ENCODE peak calls at places on chromosome 5, in seven cellular contexts. One of them, this sample, is unnamed.

GRCh38 chr5:133203317-133204305 is 151.8 kb downstream of the HSPA4 start:
- DNase-seq in HCT116: no peak
- DNase-seq in neural progenitor cell: no peak
- DNase-seq in GM23248: no peak
- DNase-seq in MM.1S: no peak
- DNase-seq in hepatocyte: no peak
- DNase-seq in PC-3: no peak
- DNase-seq in this sample: no peak

GRCh38 chr5:146877783-146878470 is 630 bp downstream of the PPP2R2B start:
- DNase-seq in PC-3: no peak
- DNase-seq in MM.1S: peak; percentile 56
- DNase-seq in hepatocyte: peak; percentile 33
- DNase-seq in GM23248: peak; percentile 43
- DNase-seq in neural progenitor cell: peak; percentile 76
- DNase-seq in HCT116: no peak
- DNase-seq in this sample: no peak

GRCh38 chr5:100901851-100902341 is 1.2 kb downstream of the ST8SIA4 start:
- DNase-seq in hepatocyte: peak; percentile 12
- DNase-seq in PC-3: peak; percentile 46
- DNase-seq in MM.1S: peak; percentile 83
- DNase-seq in GM23248: peak; percentile 3
- DNase-seq in HCT116: no peak
- DNase-seq in neural progenitor cell: peak; percentile 8
- DNase-seq in this sample: peak; percentile 88

GRCh38 chr5:68046445-68046844 is 169.1 kb upstream of the PIK3R1 start:
- DNase-seq in MM.1S: no peak
- DNase-seq in hepatocyte: peak; percentile 68
- DNase-seq in HCT116: peak; percentile 24
- DNase-seq in neural progenitor cell: no peak
- DNase-seq in GM23248: peak; percentile 99
- DNase-seq in PC-3: peak; percentile 58
- DNase-seq in this sample: no peak

GRCh38 chr5:110323357-110323756 is 403.1 kb downstream of the TMEM232 start:
- DNase-seq in hepatocyte: no peak
- DNase-seq in neural progenitor cell: no peak
- DNase-seq in HCT116: no peak
- DNase-seq in MM.1S: no peak
- DNase-seq in GM23248: no peak
- DNase-seq in PC-3: peak; percentile 16
- DNase-seq in this sample: no peak

GRCh38 chr5:65141487-65141886 is 340.2 kb downstream of the ADAMTS6 start:
- DNase-seq in neural progenitor cell: no peak
- DNase-seq in hepatocyte: no peak
- DNase-seq in MM.1S: no peak
- DNase-seq in GM23248: no peak
- DNase-seq in PC-3: no peak
- DNase-seq in HCT116: no peak
- DNase-seq in this sample: no peak

GRCh38 chr5:133129192-133129748 is 77.5 kb downstream of the HSPA4 start:
- DNase-seq in MM.1S: no peak
- DNase-seq in neural progenitor cell: no peak
- DNase-seq in hepatocyte: no peak
- DNase-seq in GM23248: no peak
- DNase-seq in PC-3: no peak
- DNase-seq in HCT116: no peak
- DNase-seq in this sample: no peak

GRCh38 chr5:54959673-54960418 is 25.5 kb downstream of the ESM1 start:
- DNase-seq in PC-3: peak; percentile 3
- DNase-seq in HCT116: peak; percentile 4
- DNase-seq in neural progenitor cell: peak; percentile 29
- DNase-seq in hepatocyte: no peak
- DNase-seq in GM23248: peak; percentile 22
- DNase-seq in MM.1S: no peak
- DNase-seq in this sample: peak; percentile 25

GRCh38 chr5:170386743-170387142 is 2.4 kb downstream of the KCNMB1 start:
- DNase-seq in hepatocyte: no peak
- DNase-seq in MM.1S: no peak
- DNase-seq in GM23248: no peak
- DNase-seq in neural progenitor cell: no peak
- DNase-seq in HCT116: no peak
- DNase-seq in PC-3: no peak
- DNase-seq in this sample: no peak

GRCh38 chr5:112491257-112491656 is 72.2 kb upstream of the EPB41L4A start:
- DNase-seq in PC-3: peak; percentile 35
- DNase-seq in MM.1S: no peak
- DNase-seq in GM23248: peak; percentile 8
- DNase-seq in hepatocyte: no peak
- DNase-seq in HCT116: peak; percentile 29
- DNase-seq in neural progenitor cell: peak; percentile 7
- DNase-seq in this sample: peak; percentile 18

GRCh38 chr5:119356384-119357188 is 767 bp downstream of the TNFAIP8 start:
- DNase-seq in neural progenitor cell: no peak
- DNase-seq in GM23248: peak; percentile 58
- DNase-seq in PC-3: no peak
- DNase-seq in MM.1S: no peak
- DNase-seq in HCT116: no peak
- DNase-seq in hepatocyte: no peak
- DNase-seq in this sample: peak; percentile 69

GRCh38 chr5:13704401-13704800 is 240.1 kb downstream of the DNAH5 start:
- DNase-seq in MM.1S: no peak
- DNase-seq in hepatocyte: no peak
- DNase-seq in PC-3: no peak
- DNase-seq in GM23248: no peak
- DNase-seq in neural progenitor cell: no peak
- DNase-seq in HCT116: no peak
- DNase-seq in this sample: no peak

GRCh38 chr5:153365547-153365946 is 124.9 kb upstream of the GRIA1 start:
- DNase-seq in HCT116: no peak
- DNase-seq in MM.1S: no peak
- DNase-seq in hepatocyte: no peak
- DNase-seq in neural progenitor cell: no peak
- DNase-seq in PC-3: no peak
- DNase-seq in GM23248: no peak
- DNase-seq in this sample: no peak

GRCh38 chr5:67971223-67971830 is 244.2 kb upstream of the PIK3R1 start:
- DNase-seq in hepatocyte: peak; percentile 42
- DNase-seq in neural progenitor cell: no peak
- DNase-seq in GM23248: peak; percentile 79
- DNase-seq in MM.1S: no peak
- DNase-seq in HCT116: no peak
- DNase-seq in PC-3: no peak
- DNase-seq in this sample: no peak

GRCh38 chr5:135721548-135722090 is 112.8 kb upstream of the SLC25A48 start:
- DNase-seq in hepatocyte: no peak
- DNase-seq in GM23248: no peak
- DNase-seq in HCT116: no peak
- DNase-seq in MM.1S: no peak
- DNase-seq in PC-3: no peak
- DNase-seq in neural progenitor cell: no peak
- DNase-seq in this sample: no peak

GRCh38 chr5:494667-495255 is 29.5 kb downstream of the SLC9A3 start:
- DNase-seq in GM23248: no peak
- DNase-seq in neural progenitor cell: no peak
- DNase-seq in hepatocyte: no peak
- DNase-seq in HCT116: no peak
- DNase-seq in PC-3: no peak
- DNase-seq in MM.1S: no peak
- DNase-seq in this sample: no peak

GRCh38 chr5:65305913-65306312 is 175.8 kb downstream of the ADAMTS6 start:
- DNase-seq in hepatocyte: peak; percentile 43
- DNase-seq in HCT116: no peak
- DNase-seq in neural progenitor cell: no peak
- DNase-seq in GM23248: no peak
- DNase-seq in PC-3: peak; percentile 59
- DNase-seq in MM.1S: no peak
- DNase-seq in this sample: no peak

GRCh38 chr5:155342956-155343355 is 329.4 kb downstream of the KIF4B start:
- DNase-seq in HCT116: no peak
- DNase-seq in neural progenitor cell: no peak
- DNase-seq in PC-3: no peak
- DNase-seq in MM.1S: no peak
- DNase-seq in GM23248: no peak
- DNase-seq in hepatocyte: no peak
- DNase-seq in this sample: no peak

GRCh38 chr5:87302061-87302460 is 34.4 kb downstream of the RASA1 start:
- DNase-seq in hepatocyte: no peak
- DNase-seq in MM.1S: no peak
- DNase-seq in neural progenitor cell: no peak
- DNase-seq in HCT116: no peak
- DNase-seq in GM23248: peak; percentile 49
- DNase-seq in PC-3: peak; percentile 77
- DNase-seq in this sample: no peak

GRCh38 chr5:102858808-102859207 is 103.7 kb downstream of the PAM start:
- DNase-seq in hepatocyte: no peak
- DNase-seq in HCT116: no peak
- DNase-seq in GM23248: peak; percentile 87
- DNase-seq in MM.1S: no peak
- DNase-seq in neural progenitor cell: no peak
- DNase-seq in PC-3: peak; percentile 93
- DNase-seq in this sample: no peak

GRCh38 chr5:29548262-29548661 is 1645.2 kb upstream of the CDH6 start:
- DNase-seq in PC-3: no peak
- DNase-seq in hepatocyte: no peak
- DNase-seq in HCT116: no peak
- DNase-seq in MM.1S: no peak
- DNase-seq in neural progenitor cell: no peak
- DNase-seq in GM23248: no peak
- DNase-seq in this sample: no peak

GRCh38 chr5:22591461-22591860 is 261.7 kb downstream of the CDH12 start:
- DNase-seq in MM.1S: no peak
- DNase-seq in PC-3: no peak
- DNase-seq in neural progenitor cell: no peak
- DNase-seq in HCT116: no peak
- DNase-seq in hepatocyte: no peak
- DNase-seq in GM23248: no peak
- DNase-seq in this sample: no peak

GRCh38 chr5:37858250-37858649 is 18.4 kb upstream of the GDNF start:
- DNase-seq in HCT116: no peak
- DNase-seq in GM23248: no peak
- DNase-seq in PC-3: no peak
- DNase-seq in MM.1S: no peak
- DNase-seq in neural progenitor cell: no peak
- DNase-seq in hepatocyte: no peak
- DNase-seq in this sample: no peak

GRCh38 chr5:134267366-134268018 is 41.6 kb upstream of the PPP2CA start:
- DNase-seq in GM23248: peak; percentile 70
- DNase-seq in PC-3: peak; percentile 60
- DNase-seq in hepatocyte: no peak
- DNase-seq in HCT116: no peak
- DNase-seq in MM.1S: no peak
- DNase-seq in neural progenitor cell: no peak
- DNase-seq in this sample: no peak

GRCh38 chr5:24644757-24645156 is at the start of gene CDH10:
- DNase-seq in neural progenitor cell: peak; percentile 93
- DNase-seq in HCT116: no peak
- DNase-seq in PC-3: no peak
- DNase-seq in GM23248: peak; percentile 49
- DNase-seq in MM.1S: no peak
- DNase-seq in hepatocyte: peak; percentile 75
- DNase-seq in this sample: no peak
- H3K4me2 ChIP-seq in neural progenitor cell: peak within 1 kb of the TSS; percentile 73
- H3K4me2 ChIP-seq in HCT116: no peak within 1 kb of the TSS
- H3K4me2 ChIP-seq in PC-3: peak within 1 kb of the TSS; percentile 75
- H3K4me2 ChIP-seq in GM23248: peak within 1 kb of the TSS; percentile 91
- H3K4me2 ChIP-seq in MM.1S: no peak within 1 kb of the TSS
- H3K4me2 ChIP-seq in hepatocyte: peak within 1 kb of the TSS; percentile 84
- H3K4me2 ChIP-seq in this sample: no peak within 1 kb of the TSS

GRCh38 chr5:1542755-1543154 is 19.0 kb upstream of the LPCAT1 start:
- DNase-seq in hepatocyte: no peak
- DNase-seq in MM.1S: no peak
- DNase-seq in GM23248: peak; percentile 87
- DNase-seq in HCT116: peak; percentile 79
- DNase-seq in neural progenitor cell: no peak
- DNase-seq in PC-3: peak; percentile 98
- DNase-seq in this sample: no peak
- TF ChIP-seq EZH2phosphoT487 in hepatocyte: no peak
- TF ChIP-seq EZH2phosphoT487 in MM.1S: no peak
- TF ChIP-seq EZH2phosphoT487 in GM23248: no peak
- TF ChIP-seq EZH2phosphoT487 in HCT116: no peak
- TF ChIP-seq EZH2phosphoT487 in neural progenitor cell: no peak
- TF ChIP-seq EZH2phosphoT487 in PC-3: no peak
- TF ChIP-seq EZH2phosphoT487 in this sample: no peak

GRCh38 chr5:53309653-53310052 is 170.8 kb upstream of the FST start:
- DNase-seq in HCT116: no peak
- DNase-seq in hepatocyte: no peak
- DNase-seq in MM.1S: no peak
- DNase-seq in GM23248: no peak
- DNase-seq in PC-3: no peak
- DNase-seq in neural progenitor cell: no peak
- DNase-seq in this sample: no peak

GRCh38 chr5:53313131-53313530 is 167.3 kb upstream of the FST start:
- DNase-seq in GM23248: no peak
- DNase-seq in MM.1S: no peak
- DNase-seq in PC-3: no peak
- DNase-seq in HCT116: no peak
- DNase-seq in hepatocyte: no peak
- DNase-seq in neural progenitor cell: no peak
- DNase-seq in this sample: no peak

DNA sequence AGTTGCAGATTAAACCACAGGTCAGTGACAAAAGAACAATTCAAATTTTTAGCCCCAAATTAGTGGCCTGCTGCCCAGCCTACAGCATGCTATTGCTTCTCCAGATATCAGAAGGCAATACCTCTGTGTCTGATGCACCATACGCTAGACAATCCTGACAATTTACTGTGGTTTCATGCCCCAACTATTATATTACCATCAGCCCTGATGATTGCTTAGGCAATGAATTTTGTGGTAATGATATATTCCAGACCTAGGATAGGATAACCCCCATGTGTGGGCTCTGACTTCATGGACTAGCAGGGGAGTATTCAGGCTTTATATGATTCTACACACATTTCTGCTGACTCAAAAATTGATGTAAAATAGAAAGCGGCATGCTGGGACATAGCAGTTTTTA is 168.8 kb upstream of the FST start:
- DNase-seq in MM.1S: no peak
- DNase-seq in PC-3: no peak
- DNase-seq in neural progenitor cell: no peak
- DNase-seq in GM23248: no peak
- DNase-seq in HCT116: no peak
- DNase-seq in hepatocyte: no peak
- DNase-seq in this sample: no peak
- H2AFZ ChIP-seq in MM.1S: no peak overlapping the region
- H2AFZ ChIP-seq in PC-3: no peak overlapping the region
- H2AFZ ChIP-seq in neural progenitor cell: no peak overlapping the region
- H2AFZ ChIP-seq in GM23248: no peak overlapping the region
- H2AFZ ChIP-seq in HCT116: no peak overlapping the region
- H2AFZ ChIP-seq in hepatocyte: no peak overlapping the region
- H2AFZ ChIP-seq in this sample: no peak overlapping the region

GRCh38 chr5:156841737-156842136 is 8.4 kb upstream of the PPP1R2B start:
- DNase-seq in MM.1S: no peak
- DNase-seq in neural progenitor cell: no peak
- DNase-seq in HCT116: no peak
- DNase-seq in hepatocyte: no peak
- DNase-seq in PC-3: no peak
- DNase-seq in GM23248: no peak
- DNase-seq in this sample: no peak

GRCh38 chr5:156850206-156850751 is at the start of gene PPP1R2B:
- DNase-seq in neural progenitor cell: no peak
- DNase-seq in MM.1S: no peak
- DNase-seq in GM23248: no peak
- DNase-seq in PC-3: no peak
- DNase-seq in hepatocyte: no peak
- DNase-seq in HCT116: no peak
- DNase-seq in this sample: no peak

GRCh38 chr5:156851880-156852279 is 1.8 kb downstream of the PPP1R2B start:
- DNase-seq in GM23248: no peak
- DNase-seq in HCT116: no peak
- DNase-seq in PC-3: no peak
- DNase-seq in hepatocyte: no peak
- DNase-seq in neural progenitor cell: no peak
- DNase-seq in MM.1S: no peak
- DNase-seq in this sample: no peak

GRCh38 chr5:156846914-156847313 is 3.2 kb upstream of the PPP1R2B start:
- DNase-seq in PC-3: no peak
- DNase-seq in neural progenitor cell: no peak
- DNase-seq in MM.1S: no peak
- DNase-seq in GM23248: no peak
- DNase-seq in HCT116: no peak
- DNase-seq in hepatocyte: no peak
- DNase-seq in this sample: no peak
- H3K4me2 ChIP-seq in PC-3: no peak overlapping the region
- H3K4me2 ChIP-seq in neural progenitor cell: no peak overlapping the region
- H3K4me2 ChIP-seq in MM.1S: no peak overlapping the region
- H3K4me2 ChIP-seq in GM23248: no peak overlapping the region
- H3K4me2 ChIP-seq in HCT116: no peak overlapping the region
- H3K4me2 ChIP-seq in hepatocyte: no peak overlapping the region
- H3K4me2 ChIP-seq in this sample: no peak overlapping the region